ENCODE peak calls at places on chromosomes 4 and X, in four cellular contexts. T is GM12878, Q is IMR-90, Y is K562. C is an unnamed sample.
A peak's percentile ranks its signal among the peaks of the same experiment; 100 is the strongest.

GRCh38 chr4:87543835-87544461 is 14.8 kb upstream of the SPARCL1 start:
- DNase-seq in T (no peak), Q (peak; percentile 52), Y (peak; percentile 14), C (peak; percentile 48)

GRCh38 chr4:77938560-77938959 is 75.9 kb downstream of the MRPL1 start:
- DNase-seq in T (no peak), Q (no peak), Y (no peak), C (no peak)

GRCh38 chr4:98626350-98626749 is 32.1 kb downstream of the TSPAN5 start:
- DNase-seq in T (no peak), Q (peak; percentile 94), Y (no peak), C (peak; percentile 91)

GRCh38 chr4:103410401-103410800 is 212.3 kb upstream of the CENPE start:
- DNase-seq in T (no peak), Q (no peak), Y (no peak), C (no peak)

GRCh38 chrX:123140454-123140853 is 43.6 kb upstream of the GRIA3 start:
- DNase-seq in T (no peak), Q (no peak), Y (no peak), C (no peak)

GRCh38 chr4:136009258-136009832 is 1522.9 kb downstream of the PCDH18 start:
- DNase-seq in T (no peak), Q (no peak), Y (no peak), C (no peak)

GRCh38 chr4:38601244-38601915 is 62.6 kb upstream of the KLF3 start:
- DNase-seq in T (no peak), Q (peak; percentile 63), Y (peak; percentile 19), C (peak; percentile 46)

GRCh38 chrX:40966204-40966820 is 118.9 kb upstream of the USP9X start:
- DNase-seq in T (no peak), Q (no peak), Y (no peak), C (no peak)

GRCh38 chrX:68570598-68570997 is 71.7 kb downstream of the YIPF6 start:
- DNase-seq in T (no peak), Q (no peak), Y (no peak), C (no peak)

GRCh38 chr4:25448379-25449109 is 71.5 kb downstream of the ANAPC4 start:
- DNase-seq in T (no peak), Q (peak; percentile 42), Y (no peak), C (peak; percentile 25)

GRCh38 chr4:169619518-169619957 is 840 bp upstream of the CLCN3 start:
- DNase-seq in T (no peak), Q (peak; percentile 54), Y (peak; percentile 76), C (peak; percentile 73)

GRCh38 chr4:140151700-140152014 is 2.3 kb downstream of the MAML3 start:
- DNase-seq in T (no peak), Q (peak; percentile 85), Y (peak; percentile 80), C (peak; percentile 95)

GRCh38 chr4:48756689-48757220 is 23.3 kb downstream of the FRYL start:
- DNase-seq in T (no peak), Q (peak; percentile 53), Y (no peak), C (no peak)

GRCh38 chrX:87525771-87526229 is 8.2 kb downstream of the KLHL4 start:
- DNase-seq in T (no peak), Q (peak; percentile 78), Y (peak; percentile 18), C (peak; percentile 47)

GRCh38 chrX:136850441-136851175 is 29.9 kb downstream of the RBMX start:
- DNase-seq in T (no peak), Q (no peak), Y (no peak), C (peak; percentile 2)

GRCh38 chrX:51456246-51456645 is 40.1 kb downstream of the NUDT11 start:
- DNase-seq in T (no peak), Q (no peak), Y (no peak), C (no peak)

GRCh38 chr4:146975535-146975934 is 29.9 kb upstream of the TTC29 start:
- DNase-seq in T (no peak), Q (no peak), Y (peak; percentile 1), C (peak; percentile 52)

GRCh38 chrX:56385960-56386359 is 153.8 kb downstream of the KLF8 start:
- DNase-seq in T (no peak), Q (no peak), Y (no peak), C (no peak)
- TF ChIP-seq CTCF in T (no peak), Q (no peak), Y (no peak), C (no peak)

GRCh38 chr4:13344216-13344615 is 139.9 kb downstream of the RAB28 start:
- DNase-seq in T (no peak), Q (no peak), Y (peak; percentile 12), C (no peak)

GRCh38 chr4:13348216-13348615 is 135.9 kb downstream of the RAB28 start:
- DNase-seq in T (no peak), Q (no peak), Y (no peak), C (no peak)

GRCh38 chr4:13349096-13349495 is 135.0 kb downstream of the RAB28 start:
- DNase-seq in T (no peak), Q (peak; percentile 6), Y (no peak), C (no peak)

GRCh38 chr4:13347517-13348125 is 136.5 kb downstream of the RAB28 start:
- DNase-seq in T (no peak), Q (peak; percentile 68), Y (no peak), C (no peak)
- H3K4me3 ChIP-seq in T (no peak overlapping the region), Q (no peak overlapping the region), Y (no peak overlapping the region), C (no peak overlapping the region)

GRCh38 chrX:19372170-19373033 is 28.7 kb downstream of the PDHA1 start:
- DNase-seq in T (no peak), Q (peak; percentile 59), Y (peak; percentile 69), C (peak; percentile 75)

GRCh38 chrX:19375546-19375945 is 31.8 kb downstream of the PDHA1 start:
- DNase-seq in T (no peak), Q (no peak), Y (no peak), C (no peak)

GRCh38 chrX:19377799-19378198 is 34.1 kb downstream of the PDHA1 start:
- DNase-seq in T (no peak), Q (no peak), Y (no peak), C (no peak)

GRCh38 chrX:19373034-19373891 is 29.5 kb downstream of the PDHA1 start:
- DNase-seq in T (no peak), Q (no peak), Y (no peak), C (no peak)
- TF ChIP-seq FOS in T (no peak), Q (no peak), Y (no peak), C (no peak)

DNA sequence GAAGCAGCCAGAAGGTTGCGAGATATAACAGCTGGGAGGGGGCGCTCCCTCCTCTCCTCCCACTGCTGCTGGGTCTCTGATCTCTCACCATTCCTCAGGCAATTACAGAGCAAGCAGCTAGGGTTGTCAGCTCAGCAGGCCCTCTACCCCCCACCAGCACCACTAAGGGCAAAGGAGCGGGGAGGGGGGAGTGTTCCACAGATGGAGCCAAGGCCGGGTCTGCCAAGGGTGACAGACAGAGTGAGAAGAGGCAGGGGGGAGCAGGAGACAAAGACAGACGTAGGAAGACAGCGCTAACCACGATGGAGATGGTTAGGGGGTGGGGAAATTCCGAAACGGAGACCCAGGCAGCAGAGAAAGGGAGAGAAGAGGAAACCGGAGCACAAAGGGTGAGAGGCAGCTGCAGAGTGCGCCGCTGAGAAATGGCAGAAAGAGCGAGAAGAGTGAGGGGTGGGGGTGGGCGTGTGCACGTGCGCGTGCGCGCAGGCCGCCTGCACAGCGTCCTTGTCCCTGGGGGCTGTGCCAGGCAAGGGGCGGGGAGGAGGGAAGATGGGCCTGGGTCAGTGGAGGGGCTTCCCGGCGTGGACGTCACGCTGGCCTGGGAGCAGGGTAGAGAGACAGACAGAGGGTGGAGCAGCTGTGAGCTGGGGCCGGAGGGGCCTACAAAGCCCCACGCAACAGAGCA is 6.9 kb downstream of the L1CAM start:
- DNase-seq in T (no peak), Q (no peak), Y (no peak), C (no peak)
- TF ChIP-seq CTCF in T (no peak), Q (no peak), Y (no peak), C (no peak)

GRCh38 chr4:95549246-95550138 is 719 bp upstream of the UNC5C start:
- DNase-seq in T (peak; percentile 38), Q (peak; percentile 19), Y (no peak), C (peak; percentile 41)

GRCh38 chr4:95550566-95550965 is 1.8 kb upstream of the UNC5C start:
- DNase-seq in T (no peak), Q (no peak), Y (no peak), C (no peak)

GRCh38 chr4:95546866-95547707 is 1.7 kb downstream of the UNC5C start:
- DNase-seq in T (no peak), Q (no peak), Y (no peak), C (no peak)

GRCh38 chr4:95547708-95548471 is 883 bp downstream of the UNC5C start:
- DNase-seq in T (no peak), Q (no peak), Y (no peak), C (peak; percentile 27)

DNA sequence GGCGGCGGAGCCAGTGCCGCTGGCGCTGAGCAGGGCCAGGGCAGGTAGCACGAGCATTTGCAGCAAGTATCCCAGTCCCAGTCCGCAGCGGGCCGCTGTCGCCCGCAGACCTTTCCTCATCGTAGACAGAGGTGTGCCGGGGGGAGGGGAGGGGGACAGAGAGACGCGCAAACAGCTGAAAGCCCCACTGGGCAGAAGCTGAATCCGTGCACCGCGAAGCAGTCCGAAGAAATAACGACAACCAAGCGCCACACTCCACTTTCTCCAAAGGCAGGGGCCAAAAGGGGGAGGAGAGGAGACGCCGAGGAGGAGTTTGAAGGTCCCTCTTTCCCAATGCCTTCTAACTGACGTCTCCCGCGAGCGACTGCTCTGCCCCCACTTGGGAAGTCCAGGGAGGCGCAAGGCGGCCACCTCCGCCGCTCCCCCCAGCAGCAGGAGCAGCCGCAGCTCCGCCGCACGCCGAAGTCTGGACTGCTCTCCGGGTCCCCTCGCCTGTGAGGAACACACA is at the start of gene UNC5C:
- DNase-seq in T (no peak), Q (no peak), Y (no peak), C (peak; percentile 32)
- H3K4me3 ChIP-seq in T (peak within 1 kb of the TSS; percentile 46), Q (peak within 1 kb of the TSS; percentile 61), Y (no peak within 1 kb of the TSS), C (peak within 1 kb of the TSS; percentile 88)

DNA sequence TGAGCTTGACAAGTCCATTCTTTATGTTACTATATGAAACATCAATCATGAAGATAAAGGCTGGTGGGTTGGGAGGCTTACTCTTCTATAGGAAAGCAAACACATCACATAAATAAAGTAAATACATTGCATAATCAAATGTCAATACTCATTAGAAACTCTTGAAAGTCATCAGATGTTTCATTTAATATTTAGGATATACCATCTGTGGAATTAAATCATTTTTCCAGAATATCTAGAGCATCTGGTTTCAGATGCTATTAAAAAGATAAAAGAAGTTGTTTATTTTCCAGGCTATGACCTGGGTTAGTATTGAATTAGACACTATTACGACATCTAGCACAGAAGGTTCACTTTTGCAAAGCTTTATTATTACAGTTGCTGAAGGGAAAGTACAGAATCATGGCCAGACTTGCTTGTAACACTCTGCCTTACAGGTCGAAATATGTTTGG is 72.6 kb downstream of the METTL14 start:
- DNase-seq in T (no peak), Q (peak; percentile 85), Y (no peak), C (no peak)
- TF ChIP-seq FOS in T (no peak), Q (no peak), Y (no peak), C (no peak)

DNA sequence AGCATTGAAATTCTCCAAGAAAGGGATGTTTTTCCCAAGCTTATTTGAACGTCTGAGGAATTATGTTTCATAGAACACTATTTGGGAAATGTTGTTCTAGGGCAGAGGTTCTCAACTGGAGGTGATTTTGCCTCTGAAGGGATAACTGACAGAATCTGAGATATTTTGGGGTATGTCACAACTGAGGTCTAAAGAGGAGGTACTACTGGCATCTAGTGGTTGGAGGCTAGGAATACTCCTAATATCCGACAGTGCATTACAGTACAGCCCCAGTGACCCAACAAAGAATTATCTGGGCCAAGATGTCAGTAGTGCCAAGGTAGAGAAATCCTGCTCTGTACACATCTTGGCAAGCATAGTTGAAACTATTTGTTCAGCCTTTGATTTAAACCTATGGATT is 6.4 kb downstream of the HSPA4L start:
- DNase-seq in T (no peak), Q (no peak), Y (peak; percentile 34), C (no peak)
- TF ChIP-seq CTCF in T (no peak), Q (peak; percentile 7), Y (peak; percentile 39), C (no peak)